ENCODE peak calls at places on chromosomes 5 and 9, in nine cellular contexts. A is AG04450, V is astrocyte of the spinal cord, W is AG04449, S is nephron progenitor cell, X is HFF-Myc, L is GM06990, N is ovary, R is psoas muscle. K is an unnamed sample.

GRCh38 chr5:91332267-91333044 is 50.7 kb downstream of the ARRDC3 start:
- DNase-seq in A (no peak), V (peak), X (peak), S (no peak), N (no peak), L (no peak), W (no peak), R (no peak), K (no peak)

GRCh38 chr5:65480306-65480865 is 1.3 kb downstream of the ADAMTS6 start:
- DNase-seq in N (peak), V (peak), W (no peak), X (peak), S (peak), R (peak), L (peak), A (peak), K (no peak)

GRCh38 chr5:97666767-97667166 is 483.7 kb upstream of the RIOK2 start:
- DNase-seq in V (no peak), R (no peak), S (no peak), A (no peak), W (no peak), X (no peak), N (no peak), L (no peak), K (no peak)

GRCh38 chr5:157548513-157549282 is 26.9 kb downstream of the ADAM19 start:
- DNase-seq in R (no peak), S (no peak), N (no peak), X (no peak), A (peak), L (no peak), V (peak), W (peak), K (no peak)

GRCh38 chr9:21135736-21136135 is 5.9 kb downstream of the IFNW1 start:
- DNase-seq in N (no peak), L (no peak), S (no peak), X (no peak), W (no peak), R (no peak), V (no peak), A (no peak), K (no peak)

GRCh38 chr9:120532475-120532874 is 47.5 kb downstream of the CDK5RAP2 start:
- DNase-seq in W (no peak), V (peak), S (no peak), N (no peak), A (no peak), R (peak), X (peak), L (no peak), K (no peak)

GRCh38 chr5:78162253-78162862 is 132.1 kb downstream of the AP3B1 start:
- DNase-seq in A (no peak), W (no peak), R (no peak), S (peak), V (peak), N (no peak), X (no peak), L (no peak), K (no peak)

GRCh38 chr5:120706877-120707276 is 242.8 kb downstream of the PRR16 start:
- DNase-seq in R (no peak), S (no peak), X (no peak), V (no peak), L (no peak), A (no peak), W (no peak), N (no peak), K (no peak)

GRCh38 chr5:156474251-156474650 is 147.3 kb downstream of the SGCD start:
- DNase-seq in S (no peak), X (no peak), N (peak), W (no peak), L (no peak), A (no peak), R (peak), V (peak), K (no peak)

GRCh38 chr5:6680922-6681321 is 32.3 kb upstream of the TENT4A start:
- DNase-seq in A (no peak), S (no peak), V (no peak), L (no peak), N (no peak), X (no peak), W (no peak), R (no peak), K (no peak)

DNA sequence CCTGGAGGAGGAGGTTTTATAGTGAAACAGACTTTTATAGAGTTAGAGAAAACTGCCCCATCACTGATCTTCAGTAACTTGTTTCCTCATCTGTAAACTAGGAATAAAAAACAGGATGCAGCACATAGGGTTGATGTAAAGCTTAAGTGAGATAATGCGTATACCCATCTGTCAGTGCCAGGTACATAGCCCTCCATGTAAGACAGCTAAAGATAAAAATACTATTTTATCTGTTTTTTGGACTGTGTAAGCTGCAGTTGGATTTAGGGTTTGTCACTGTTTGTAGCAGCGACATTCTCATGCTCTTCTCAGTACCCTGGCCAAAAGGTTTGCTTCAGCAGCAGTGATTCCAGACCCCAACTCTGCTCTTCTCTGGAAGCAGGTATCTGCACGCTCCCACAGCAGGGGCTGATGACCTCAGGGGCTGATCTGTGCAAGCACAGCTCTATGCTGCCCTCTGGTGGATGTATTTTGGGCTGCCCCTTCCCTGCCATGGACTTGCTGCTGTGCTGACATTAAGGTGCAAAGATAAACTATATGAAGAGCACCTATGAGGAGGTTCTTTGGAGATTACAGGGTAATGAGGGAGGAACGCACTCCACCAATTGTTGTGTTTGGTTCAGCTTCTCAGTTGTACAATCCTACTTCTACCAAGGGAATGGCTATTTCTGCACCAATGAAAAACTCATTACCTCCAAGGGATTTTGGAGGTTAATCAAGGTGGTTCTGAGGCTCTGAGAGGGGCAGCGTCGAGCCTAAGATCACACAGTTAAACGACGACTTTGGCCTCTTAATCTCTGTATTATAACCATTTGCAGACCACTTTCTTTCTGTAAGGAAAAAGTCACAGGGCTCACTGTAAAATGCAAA is 13.1 kb downstream of the HMHB1 start:
- DNase-seq in A (peak), L (peak), V (peak), S (peak), R (peak), W (no peak), N (peak), X (peak), K (peak)
- TF ChIP-seq CTCF in A (peak), L (peak), V (peak), S (peak), R (peak), W (peak), N (peak), X (peak), K (peak)

GRCh38 chr5:180201051-180201987 is 7.7 kb downstream of the RASGEF1C start:
- DNase-seq in W (no peak), A (no peak), R (no peak), V (no peak), L (no peak), S (no peak), X (no peak), N (no peak), K (no peak)
- TF ChIP-seq CTCF in W (no peak), A (peak), R (peak), V (peak), L (peak), S (peak), X (peak), N (no peak), K (peak)

GRCh38 chr9:16673171-16673570 is 197.3 kb downstream of the BNC2 start:
- DNase-seq in N (no peak), X (no peak), V (peak), L (no peak), A (no peak), R (no peak), W (no peak), S (no peak), K (no peak)

GRCh38 chr9:16672501-16672900 is 198.0 kb downstream of the BNC2 start:
- DNase-seq in L (no peak), S (no peak), N (no peak), W (no peak), X (no peak), V (no peak), R (no peak), A (no peak), K (no peak)

GRCh38 chr9:16671591-16672137 is 198.8 kb downstream of the BNC2 start:
- DNase-seq in W (peak), X (no peak), N (no peak), L (no peak), A (peak), R (no peak), V (peak), S (no peak), K (no peak)

GRCh38 chr9:16676547-16676946 is 193.9 kb downstream of the BNC2 start:
- DNase-seq in L (no peak), W (no peak), S (no peak), V (no peak), N (no peak), A (no peak), R (no peak), X (no peak), K (no peak)

GRCh38 chr9:16675131-16675530 is 195.3 kb downstream of the BNC2 start:
- DNase-seq in L (no peak), N (no peak), W (no peak), A (no peak), X (no peak), S (no peak), V (no peak), R (no peak), K (no peak)
- TF ChIP-seq CTCF in L (no peak), N (no peak), W (no peak), A (no peak), X (no peak), S (no peak), V (no peak), R (no peak), K (no peak)

DNA sequence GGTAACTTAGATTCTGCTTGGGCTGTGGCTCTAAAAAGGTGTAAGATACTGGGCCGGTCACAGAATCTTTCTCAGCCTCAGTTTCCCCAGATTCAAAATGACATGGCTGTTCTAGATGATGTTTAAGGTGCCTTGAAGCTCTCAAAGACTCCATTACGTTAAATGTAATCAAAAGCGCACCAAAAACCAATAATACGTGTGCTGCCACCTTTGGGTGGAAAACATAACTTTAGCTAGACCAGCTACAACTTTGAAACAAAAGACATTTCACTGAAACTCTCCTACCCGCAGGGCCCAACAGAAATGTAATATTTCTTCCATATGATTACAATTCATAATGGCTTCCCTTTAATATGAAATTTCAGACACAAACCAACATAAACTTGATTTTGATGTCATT is 35.0 kb upstream of the PCSK5 start:
- DNase-seq in R (no peak), L (no peak), X (peak), W (no peak), V (peak), A (no peak), S (no peak), N (peak), K (no peak)
- TF ChIP-seq CTCF in R (peak), L (peak), X (no peak), W (peak), V (peak), A (peak), S (peak), N (peak), K (peak)

GRCh38 chr9:135402739-135403695 is 76.6 kb upstream of the PPP1R26 start:
- DNase-seq in V (no peak), R (no peak), N (no peak), A (no peak), X (no peak), L (no peak), S (no peak), W (no peak), K (no peak)
- TF ChIP-seq CTCF in V (no peak), R (no peak), N (no peak), A (no peak), X (no peak), L (no peak), S (no peak), W (no peak), K (no peak)

GRCh38 chr5:155282503-155283107 is 269.1 kb downstream of the KIF4B start:
- DNase-seq in S (no peak), R (no peak), L (no peak), N (no peak), X (no peak), A (no peak), W (no peak), V (no peak), K (no peak)
- TF ChIP-seq CTCF in S (no peak), R (no peak), L (no peak), N (no peak), X (no peak), A (no peak), W (no peak), V (no peak), K (no peak)

GRCh38 chr9:134325096-134325812 is 1.0 kb upstream of the RXRA start:
- DNase-seq in L (no peak), X (no peak), W (no peak), N (peak), A (no peak), R (peak), V (peak), S (peak), K (peak)

GRCh38 chr9:134326754-134327526 is 685 bp downstream of the RXRA start:
- DNase-seq in L (no peak), V (peak), S (peak), A (no peak), N (no peak), W (no peak), X (no peak), R (peak), K (no peak)

GRCh38 chr9:134327671-134328231 is 1.5 kb downstream of the RXRA start:
- DNase-seq in S (no peak), W (no peak), L (no peak), A (no peak), R (peak), V (no peak), N (no peak), X (no peak), K (no peak)

GRCh38 chr9:134324359-134325095 is 1.7 kb upstream of the RXRA start:
- DNase-seq in L (no peak), A (no peak), S (no peak), V (no peak), X (no peak), N (peak), W (no peak), R (peak), K (no peak)

GRCh38 chr9:134325813-134326753 is at the start of gene RXRA:
- DNase-seq in N (peak), W (peak), L (peak), R (peak), A (peak), X (no peak), V (peak), S (peak), K (peak)
- TF ChIP-seq CTCF in N (no peak), W (peak), L (no peak), R (no peak), A (peak), X (no peak), V (peak), S (no peak), K (peak)

GRCh38 chr5:5403736-5404135 is 18.7 kb upstream of the ICE1 start:
- DNase-seq in S (no peak), V (peak), X (no peak), N (no peak), R (no peak), A (no peak), W (no peak), L (no peak), K (no peak)

GRCh38 chr5:5398046-5398445 is 24.4 kb upstream of the ICE1 start:
- DNase-seq in A (no peak), W (no peak), N (no peak), S (no peak), L (no peak), R (no peak), X (no peak), V (no peak), K (no peak)
- TF ChIP-seq CTCF in A (no peak), W (no peak), N (no peak), S (no peak), L (no peak), R (no peak), X (no peak), V (no peak), K (no peak)

GRCh38 chr5:154566146-154566680 is 88.2 kb upstream of the HAND1 start:
- DNase-seq in X (no peak), N (no peak), S (no peak), W (no peak), R (no peak), L (no peak), V (no peak), A (no peak), K (no peak)
- TF ChIP-seq CTCF in X (no peak), N (no peak), S (no peak), W (no peak), R (no peak), L (no peak), V (no peak), A (no peak), K (no peak)

GRCh38 chr9:81573415-81574321 is 115.7 kb downstream of the TLE1 start:
- DNase-seq in V (no peak), X (no peak), A (no peak), R (no peak), S (no peak), W (no peak), N (no peak), L (no peak), K (no peak)
- TF ChIP-seq CTCF in V (peak), X (no peak), A (no peak), R (no peak), S (peak), W (no peak), N (no peak), L (no peak), K (peak)